ENCODE peak calls at places on chromosomes 4 and X, in eight cellular contexts. E is RWPE1, O is colonic mucosa, A is HFFc6, Z is fibroblast of lung, H is cardiac fibroblast, Y is astrocyte, N is IMR-90. G is an unnamed sample.

GRCh38 chr4:155593793-155594192 is 72.9 kb upstream of the GUCY1A1 start:
- DNase-seq in O (no peak), E (no peak), H (no peak), Y (no peak), A (no peak), N (no peak), Z (no peak), G (no peak)

GRCh38 chr4:182752158-182752910 is 164.9 kb downstream of the DCTD start:
- DNase-seq in E (no peak), A (peak), Z (peak), O (no peak), Y (peak), N (peak), H (peak), G (peak)

GRCh38 chrX:353566-354535 is 32.9 kb downstream of the PPP2R3B start:
- DNase-seq in Z (no peak), Y (no peak), E (no peak), N (no peak), A (no peak), H (no peak), O (no peak), G (no peak)

GRCh38 chr4:1002131-1002630 is 9.0 kb upstream of the SLC26A1 start:
- DNase-seq in O (no peak), Y (no peak), H (no peak), N (no peak), E (no peak), A (no peak), Z (no peak), G (no peak)

GRCh38 chr4:56804551-56804950 is 16.9 kb downstream of the SPINK2 start:
- DNase-seq in E (no peak), Y (peak), H (peak), N (peak), O (no peak), A (peak), Z (peak), G (peak)

GRCh38 chrX:78140206-78140605 is 756 bp upstream of the TAF9B start:
- DNase-seq in O (no peak), A (no peak), E (no peak), N (no peak), Z (no peak), H (no peak), Y (no peak), G (no peak)

GRCh38 chrX:1111543-1112300 is 100.7 kb downstream of the CRLF2 start:
- DNase-seq in O (no peak), Z (no peak), E (no peak), A (no peak), Y (no peak), H (no peak), N (no peak), G (no peak)

GRCh38 chrX:78650906-78651437 is 8.2 kb downstream of the RTL3 start:
- DNase-seq in O (no peak), H (peak), N (peak), Z (peak), Y (peak), E (no peak), A (peak), G (peak)

GRCh38 chr4:70874268-70875156 is 27.7 kb upstream of the MOB1B start:
- DNase-seq in O (no peak), A (no peak), E (no peak), N (no peak), H (no peak), Y (no peak), Z (no peak), G (no peak)

GRCh38 chrX:13008189-13008533 is 33.3 kb downstream of the TMSB4X start:
- DNase-seq in H (no peak), O (no peak), Y (no peak), E (no peak), A (no peak), Z (no peak), N (peak), G (no peak)

DNA sequence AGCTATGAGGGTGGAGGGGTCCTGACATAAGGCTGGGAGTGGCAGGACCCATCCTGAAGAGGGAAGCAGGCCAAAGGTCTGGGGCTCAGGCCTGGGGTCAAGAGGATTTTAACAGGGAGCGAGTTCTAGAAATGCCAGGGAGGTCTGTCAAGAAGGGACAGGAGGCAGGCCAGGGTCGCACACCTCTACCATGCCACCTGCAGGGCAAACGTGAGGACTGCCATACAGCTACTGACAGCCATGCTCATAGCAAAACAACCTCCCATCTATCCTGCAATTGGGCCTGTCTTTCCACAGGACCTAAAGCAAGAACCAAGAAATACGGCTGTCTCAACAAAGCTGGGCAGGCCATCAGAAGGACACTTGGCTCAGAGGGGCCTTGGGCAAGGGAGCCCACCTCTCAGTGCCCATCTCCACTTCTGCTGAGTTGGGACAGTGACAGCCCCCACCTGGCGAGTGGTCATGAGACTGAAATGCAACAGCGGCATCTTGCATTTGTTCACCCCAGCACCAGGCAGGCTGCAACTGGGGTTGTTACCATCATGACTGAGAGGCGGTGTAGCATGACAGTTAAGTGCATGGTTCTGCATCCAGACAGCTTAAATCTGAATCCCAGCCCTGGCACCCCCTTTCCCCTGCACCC is 92.7 kb downstream of the WFS1 start:
- DNase-seq in O (no peak), H (no peak), Y (no peak), E (no peak), A (no peak), N (no peak), Z (no peak), G (no peak)
- TF ChIP-seq CTCF in O (no peak), H (no peak), Y (no peak), E (no peak), A (no peak), N (no peak), Z (no peak), G (no peak)

GRCh38 chr4:48906283-48907173 is at the start of gene OCIAD2:
- DNase-seq in N (no peak), Y (peak), Z (peak), H (peak), E (peak), A (no peak), O (peak), G (no peak)

GRCh38 chr4:48904101-48904500 is 2.5 kb downstream of the OCIAD2 start:
- DNase-seq in E (no peak), H (no peak), N (no peak), O (no peak), Z (no peak), Y (no peak), A (no peak), G (no peak)

GRCh38 chr4:48904541-48905142 is 1.9 kb downstream of the OCIAD2 start:
- DNase-seq in E (no peak), Z (peak), A (no peak), Y (peak), N (peak), O (no peak), H (no peak), G (peak)

GRCh38 chr4:48907706-48908477 is 1.3 kb upstream of the OCIAD2 start:
- DNase-seq in O (no peak), Z (no peak), A (no peak), Y (no peak), N (no peak), H (no peak), E (no peak), G (no peak)

DNA sequence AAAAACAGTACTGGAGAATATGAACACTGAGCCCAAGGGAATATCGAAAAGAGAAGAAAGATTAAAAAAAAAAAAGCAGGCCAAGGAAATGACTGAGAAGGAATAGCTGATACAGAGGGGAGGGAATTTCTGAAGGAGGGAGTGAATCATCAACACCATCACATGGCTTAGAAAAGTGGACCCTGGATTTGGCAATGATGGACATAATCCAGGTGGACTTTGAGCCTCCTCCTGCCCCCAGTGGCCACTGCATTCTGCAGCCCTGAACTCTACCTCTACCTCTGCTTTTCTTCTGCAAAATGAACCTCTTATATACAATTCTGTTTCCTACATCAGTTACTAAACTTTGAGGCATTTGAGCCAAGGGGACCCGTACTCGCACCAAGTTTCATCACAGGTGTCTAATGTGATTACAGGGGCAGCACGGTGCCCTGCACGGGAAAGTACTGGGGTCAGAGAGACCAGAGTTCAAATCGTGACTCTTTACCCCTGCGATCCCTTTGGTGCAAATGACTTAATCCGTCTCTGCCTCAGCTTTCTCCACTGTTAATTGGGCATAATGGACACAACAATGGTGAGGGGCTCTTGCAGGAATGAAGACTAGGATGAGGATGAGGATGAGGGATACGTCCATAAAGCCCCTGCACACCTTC is 1.1 kb downstream of the OCIAD2 start:
- DNase-seq in E (peak), H (peak), Z (peak), N (peak), A (no peak), O (peak), Y (peak), G (peak)
- TF ChIP-seq CTCF in E (no peak), H (peak), Z (no peak), N (no peak), A (peak), O (no peak), Y (peak), G (peak)

GRCh38 chrX:74343970-74344622 is 40.1 kb downstream of the ZCCHC13 start:
- DNase-seq in A (peak), Y (peak), E (peak), N (peak), H (peak), Z (peak), O (peak), G (peak)
- TF ChIP-seq CTCF in A (peak), Y (peak), E (peak), N (peak), H (peak), Z (peak), O (peak), G (peak)

GRCh38 chr4:12723849-12724447 is 760.2 kb downstream of the RAB28 start:
- DNase-seq in O (no peak), H (peak), Y (no peak), A (no peak), E (no peak), Z (no peak), N (no peak), G (no peak)
- TF ChIP-seq CTCF in O (no peak), H (no peak), Y (no peak), A (no peak), E (no peak), Z (no peak), N (no peak), G (no peak)

DNA sequence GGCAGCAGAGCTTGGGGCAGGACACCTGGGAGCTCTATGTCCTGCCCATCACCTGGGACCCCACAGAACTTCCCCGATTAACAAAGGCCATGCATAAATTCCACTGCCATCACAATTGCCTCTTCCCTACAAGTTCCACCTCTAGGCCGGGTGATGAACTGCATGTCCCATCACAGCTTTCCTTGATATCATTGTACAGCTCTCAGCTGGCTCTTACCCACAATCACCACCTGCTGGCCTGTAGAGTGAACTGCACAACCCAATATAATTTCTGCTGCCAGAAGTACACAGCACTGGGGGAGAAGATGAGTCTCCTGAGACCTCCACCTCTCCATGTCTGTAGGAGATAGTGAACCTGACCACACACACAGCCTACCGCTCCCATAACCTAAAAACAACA is 285.0 kb upstream of the AADAT start:
- DNase-seq in H (peak), N (no peak), A (no peak), E (no peak), Z (no peak), O (peak), Y (no peak), G (peak)
- TF ChIP-seq CTCF in H (peak), N (no peak), A (peak), E (no peak), Z (peak), O (peak), Y (peak), G (peak)

GRCh38 chrX:83416273-83416672 is 91.8 kb upstream of the POU3F4 start:
- DNase-seq in E (no peak), Z (no peak), N (no peak), O (no peak), Y (no peak), A (no peak), H (peak), G (no peak)
- TF ChIP-seq CTCF in E (peak), Z (no peak), N (peak), O (no peak), Y (no peak), A (peak), H (no peak), G (no peak)

DNA sequence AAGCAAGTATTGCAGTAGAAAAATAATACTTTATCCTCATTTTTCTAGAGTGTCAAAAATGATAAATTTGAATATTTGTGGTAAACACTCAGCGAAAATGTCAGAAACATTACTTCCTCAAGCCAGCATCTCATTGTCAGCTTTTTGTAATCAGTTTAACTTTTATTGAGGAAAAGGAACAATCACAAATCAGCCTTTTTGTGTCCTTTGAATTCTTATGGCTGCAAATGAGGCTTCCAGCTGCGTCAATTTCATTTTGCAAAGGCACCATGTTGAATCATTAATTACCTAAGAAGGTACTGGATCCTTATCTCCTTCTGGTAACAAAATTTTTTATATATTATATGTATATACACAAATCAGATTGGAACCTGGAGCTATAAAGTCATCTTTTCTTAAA is 442.6 kb upstream of the CPEB2 start:
- DNase-seq in Z (no peak), E (no peak), O (no peak), A (no peak), H (no peak), N (no peak), Y (no peak), G (no peak)
- TF ChIP-seq CTCF in Z (no peak), E (no peak), O (no peak), A (no peak), H (no peak), N (no peak), Y (no peak), G (no peak)

GRCh38 chrX:30153175-30153880 is 62.0 kb upstream of the MAGEB2 start:
- DNase-seq in N (no peak), O (no peak), A (no peak), Z (no peak), Y (no peak), H (no peak), E (no peak), G (no peak)

GRCh38 chrX:30151964-30152363 is 63.4 kb upstream of the MAGEB2 start:
- DNase-seq in N (no peak), O (no peak), E (no peak), A (no peak), Z (no peak), Y (no peak), H (no peak), G (no peak)

GRCh38 chrX:30147996-30148643 is 67.2 kb upstream of the MAGEB2 start:
- DNase-seq in N (no peak), Z (no peak), A (no peak), Y (no peak), H (no peak), E (no peak), O (no peak), G (no peak)

GRCh38 chrX:30153881-30154260 is 61.5 kb upstream of the MAGEB2 start:
- DNase-seq in N (peak), H (peak), Z (peak), O (no peak), Y (peak), A (peak), E (no peak), G (no peak)

GRCh38 chrX:30150196-30150895 is 65.0 kb upstream of the MAGEB2 start:
- DNase-seq in A (peak), E (no peak), O (no peak), Z (no peak), N (peak), Y (no peak), H (no peak), G (no peak)
- TF ChIP-seq CTCF in A (no peak), E (no peak), O (no peak), Z (no peak), N (no peak), Y (no peak), H (no peak), G (no peak)

GRCh38 chr4:159382875-159383568 is 280.1 kb downstream of the RAPGEF2 start:
- DNase-seq in Z (no peak), H (no peak), E (no peak), O (no peak), A (no peak), Y (no peak), N (no peak), G (no peak)

GRCh38 chr4:159384017-159384416 is 281.1 kb downstream of the RAPGEF2 start:
- DNase-seq in O (no peak), Z (no peak), H (no peak), A (no peak), Y (no peak), N (no peak), E (no peak), G (no peak)

GRCh38 chr4:159383569-159383934 is 280.7 kb downstream of the RAPGEF2 start:
- DNase-seq in Y (no peak), E (no peak), O (no peak), Z (no peak), H (no peak), N (no peak), A (no peak), G (no peak)

GRCh38 chr4:159386620-159387019 is 283.7 kb downstream of the RAPGEF2 start:
- DNase-seq in O (no peak), N (no peak), E (no peak), Z (no peak), A (no peak), Y (no peak), H (no peak), G (no peak)

GRCh38 chr4:159384619-159385018 is 281.7 kb downstream of the RAPGEF2 start:
- DNase-seq in N (no peak), Y (no peak), E (no peak), Z (no peak), A (no peak), O (no peak), H (peak), G (no peak)
- TF ChIP-seq CTCF in N (peak), Y (peak), E (no peak), Z (no peak), A (peak), O (no peak), H (no peak), G (no peak)

DNA sequence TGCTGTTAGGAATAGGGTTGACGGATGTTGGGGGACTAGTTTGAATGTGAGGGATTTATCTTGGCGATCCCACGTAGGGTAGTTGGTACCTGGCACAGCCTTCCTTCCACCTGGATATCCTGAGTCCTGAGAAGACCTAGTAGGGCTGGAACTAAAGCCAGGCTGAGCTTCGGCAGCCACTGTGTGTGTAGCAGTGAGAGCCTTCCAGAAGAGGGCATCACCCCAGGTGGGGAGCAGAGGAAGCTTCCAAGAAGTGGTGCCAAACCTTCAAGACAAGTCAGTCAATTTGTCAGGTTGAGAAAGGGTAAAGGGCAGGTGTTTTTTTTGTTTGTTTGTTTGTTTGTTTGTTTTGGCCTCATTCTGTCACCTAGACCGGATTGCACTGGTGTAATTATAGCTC is 1.2 kb upstream of the FGFBP2 start:
- DNase-seq in Z (no peak), H (no peak), Y (no peak), A (no peak), N (no peak), E (no peak), O (no peak), G (no peak)
- TF ChIP-seq CTCF in Z (no peak), H (no peak), Y (no peak), A (peak), N (no peak), E (no peak), O (no peak), G (peak)